ENCODE peak calls at places on chromosomes 2 and 18, in nine cellular contexts. E is MCF 10A; O is effector CD4-positive, alpha-beta T cell; G is omental fat pad; M is osteocyte; J is CD8-positive, alpha-beta memory T cell; V is NB4; Q is stimulated activated CD8-positive, alpha-beta memory T cell treated with anti-CD3 and anti-CD28 coated beads, Interleukin-4, amount 100 ng/mL, for 4 hours; U is hepatocyte. Y is an unnamed sample.

GRCh38 chr2:197986977-197987376 is 182.6 kb downstream of the PLCL1 start:
- DNase-seq in E (no peak), J (no peak), U (no peak), G (no peak), V (no peak), O (no peak), M (no peak), Q (no peak), Y (no peak)

GRCh38 chr2:149084924-149085795 is 46.7 kb downstream of the LYPD6B start:
- DNase-seq in E (no peak), G (no peak), Q (no peak), V (peak; percentile 78), O (no peak), U (no peak), J (no peak), M (no peak), Y (no peak)

GRCh38 chr2:189851174-189851826 is 67.0 kb downstream of the PMS1 start:
- DNase-seq in G (no peak), J (no peak), U (no peak), Q (no peak), O (no peak), M (no peak), V (no peak), E (no peak), Y (no peak)

GRCh38 chr18:69400976-69401474 is 337 bp downstream of the DOK6 start:
- DNase-seq in Q (no peak), E (no peak), V (no peak), G (no peak), O (no peak), J (no peak), U (no peak), M (no peak), Y (no peak)

GRCh38 chr2:26820932-26821331 is 27.0 kb upstream of the DPYSL5 start:
- DNase-seq in E (no peak), U (no peak), G (no peak), O (no peak), M (no peak), V (no peak), Q (no peak), J (no peak), Y (no peak)

GRCh38 chr2:45585267-45585861 is 25.7 kb downstream of the SRBD1 start:
- DNase-seq in O (no peak), E (peak; percentile 59), V (peak; percentile 74), M (no peak), U (peak; percentile 50), Q (no peak), G (no peak), J (no peak), Y (peak; percentile 58)

GRCh38 chr18:49944681-49945080 is 131.3 kb upstream of the ACAA2 start:
- DNase-seq in V (peak; percentile 15), O (no peak), M (no peak), G (no peak), J (no peak), U (peak; percentile 40), E (no peak), Q (no peak), Y (peak; percentile 62)

GRCh38 chr2:52383541-52383940 is 1351.6 kb upstream of the NRXN1 start:
- DNase-seq in M (no peak), V (no peak), E (no peak), U (no peak), O (no peak), G (no peak), Q (no peak), J (no peak), Y (peak; percentile 7)

GRCh38 chr2:72139471-72139870 is 8.2 kb downstream of the CYP26B1 start:
- DNase-seq in Q (no peak), O (no peak), U (no peak), J (no peak), E (no peak), M (peak; percentile 76), G (peak; percentile 0), V (no peak), Y (no peak)

GRCh38 chr2:151306621-151307020 is 17.2 kb upstream of the NMI start:
- DNase-seq in E (peak; percentile 69), M (no peak), V (no peak), G (no peak), O (no peak), U (no peak), Q (no peak), J (no peak), Y (no peak)

GRCh38 chr2:96507957-96508520 is 2.9 kb upstream of the NEURL3 start:
- DNase-seq in E (peak; percentile 46), U (peak; percentile 87), V (peak; percentile 74), M (peak; percentile 91), O (peak; percentile 86), G (peak; percentile 79), Q (peak; percentile 72), J (peak; percentile 85), Y (peak; percentile 75)

GRCh38 chr2:57396364-57397098 is 650.1 kb upstream of the VRK2 start:
- DNase-seq in Q (no peak), O (no peak), E (no peak), V (peak; percentile 52), M (no peak), J (no peak), U (no peak), G (no peak), Y (no peak)

GRCh38 chr18:24446953-24447537 is 13.4 kb upstream of the HRH4 start:
- DNase-seq in E (no peak), O (no peak), M (no peak), J (no peak), G (no peak), V (no peak), Q (no peak), U (peak; percentile 27), Y (peak; percentile 25)

GRCh38 chr2:140667203-140667602 is 1463.6 kb downstream of the LRP1B start:
- DNase-seq in G (no peak), E (no peak), M (no peak), V (no peak), Q (no peak), J (no peak), U (no peak), O (no peak), Y (no peak)

GRCh38 chr18:78422336-78422735 is 557.3 kb upstream of the SALL3 start:
- DNase-seq in V (no peak), O (no peak), G (no peak), U (no peak), Q (no peak), E (no peak), J (no peak), M (no peak), Y (no peak)

GRCh38 chr18:32048507-32049091 is 30.0 kb downstream of the RNF125 start:
- DNase-seq in O (no peak), J (no peak), M (no peak), G (no peak), Q (no peak), U (peak; percentile 25), E (peak; percentile 47), V (peak; percentile 94), Y (no peak)

GRCh38 chr2:24947758-24948157 is 24.0 kb downstream of the DNAJC27 start:
- DNase-seq in O (no peak), V (no peak), U (no peak), E (no peak), J (no peak), M (no peak), G (no peak), Q (no peak), Y (no peak)

GRCh38 chr18:47345996-47346395 is 94.5 kb upstream of the SKOR2 start:
- DNase-seq in J (no peak), O (no peak), G (no peak), V (no peak), Q (no peak), E (no peak), U (no peak), M (no peak), Y (no peak)

GRCh38 chr18:12011962-12012549 is 30.7 kb downstream of the IMPA2 start:
- DNase-seq in Q (no peak), J (no peak), V (no peak), E (peak; percentile 20), O (no peak), U (no peak), G (no peak), M (no peak), Y (no peak)

GRCh38 chr2:208031608-208032019 is 6.3 kb upstream of the PLEKHM3 start:
- DNase-seq in G (no peak), J (no peak), O (no peak), V (peak; percentile 66), Q (no peak), M (no peak), U (peak; percentile 68), E (no peak), Y (no peak)

GRCh38 chr2:105744091-105744908 is 412 bp upstream of the NCK2 start:
- DNase-seq in U (peak; percentile 89), Q (peak; percentile 41), V (peak; percentile 75), E (peak; percentile 52), O (peak; percentile 63), J (peak; percentile 66), G (no peak), M (no peak), Y (peak; percentile 23)